ENCODE peak calls at places on chromosomes 3 and 15, in six cellular contexts. T is SK-N-SH; A is activated naive CD4-positive, alpha-beta T cell; C is astrocyte of the spinal cord; S is lower lobe of right lung; O is caudate nucleus. X is an unnamed sample.

GRCh38 chr15:38540516-38540915 is 24.1 kb downstream of the RASGRP1 start:
- DNase-seq in T (no peak), A (no peak), C (no peak), S (no peak), O (no peak), X (no peak)

GRCh38 chr3:183644244-183644643 is 8.8 kb downstream of the KLHL24 start:
- DNase-seq in T (no peak), A (no peak), C (no peak), S (no peak), O (no peak), X (no peak)

GRCh38 chr3:125624341-125624740 is 29.0 kb upstream of the OSBPL11 start:
- DNase-seq in T (no peak), A (no peak), C (no peak), S (no peak), O (no peak), X (no peak)

GRCh38 chr15:33910741-33911140 is 57.6 kb upstream of the CHRM5 start:
- DNase-seq in T (no peak), A (no peak), C (peak), S (no peak), O (no peak), X (no peak)

GRCh38 chr3:27630892-27631291 is 91.2 kb downstream of the EOMES start:
- DNase-seq in T (no peak), A (no peak), C (peak), S (no peak), O (no peak), X (no peak)

GRCh38 chr15:98292442-98293240 is 332.1 kb downstream of the ARRDC4 start:
- DNase-seq in T (peak), A (peak), C (no peak), S (no peak), O (peak), X (no peak)

GRCh38 chr3:20842002-20842401 is 656.0 kb upstream of the SGO1 start:
- DNase-seq in T (no peak), A (no peak), C (no peak), S (no peak), O (no peak), X (no peak)

GRCh38 chr3:23232016-23232415 is 28.9 kb downstream of the UBE2E2 start:
- DNase-seq in T (no peak), A (no peak), C (no peak), S (no peak), O (no peak), X (no peak)

GRCh38 chr15:92979011-92979701 is 79.0 kb downstream of the CHD2 start:
- DNase-seq in T (no peak), A (no peak), C (no peak), S (no peak), O (no peak), X (no peak)

X was measured in central memory CD8-positive, alpha-beta T cell.